ENCODE peak calls at places on chromosomes 13 and 19, in nine cellular contexts. One of them, this sample, is unnamed.
A peak's percentile ranks its signal among the peaks of the same experiment; 100 is the strongest.

GRCh38 chr13:37869756-37870488 is at the start of gene TRPC4:
- DNase-seq in Panc1: no peak
- DNase-seq in OCI-LY7: no peak
- DNase-seq in foreskin fibroblast: peak; percentile 40
- DNase-seq in CD8-positive, alpha-beta memory T cell: no peak
- DNase-seq in thoracic aorta: no peak
- DNase-seq in fibroblast of pulmonary artery: peak; percentile 73
- DNase-seq in aorta: peak; percentile 83
- DNase-seq in astrocyte of the cerebellum: peak; percentile 46
- DNase-seq in this sample: peak; percentile 77

GRCh38 chr13:86986448-86986847 is 684.7 kb upstream of the SLITRK5 start:
- DNase-seq in Panc1: no peak
- DNase-seq in OCI-LY7: no peak
- DNase-seq in foreskin fibroblast: no peak
- DNase-seq in CD8-positive, alpha-beta memory T cell: no peak
- DNase-seq in thoracic aorta: no peak
- DNase-seq in fibroblast of pulmonary artery: no peak
- DNase-seq in aorta: no peak
- DNase-seq in astrocyte of the cerebellum: no peak
- DNase-seq in this sample: no peak

GRCh38 chr19:3295581-3295980 is 70.8 kb upstream of the NFIC start:
- DNase-seq in Panc1: no peak
- DNase-seq in OCI-LY7: no peak
- DNase-seq in foreskin fibroblast: no peak
- DNase-seq in CD8-positive, alpha-beta memory T cell: no peak
- DNase-seq in thoracic aorta: no peak
- DNase-seq in fibroblast of pulmonary artery: no peak
- DNase-seq in aorta: no peak
- DNase-seq in astrocyte of the cerebellum: no peak
- DNase-seq in this sample: no peak

GRCh38 chr13:44293354-44293753 is 80.3 kb upstream of the SERP2 start:
- DNase-seq in Panc1: no peak
- DNase-seq in OCI-LY7: no peak
- DNase-seq in foreskin fibroblast: no peak
- DNase-seq in CD8-positive, alpha-beta memory T cell: no peak
- DNase-seq in thoracic aorta: no peak
- DNase-seq in fibroblast of pulmonary artery: no peak
- DNase-seq in aorta: no peak
- DNase-seq in astrocyte of the cerebellum: no peak
- DNase-seq in this sample: no peak

GRCh38 chr19:34475975-34476594 is 5.5 kb upstream of the WTIP start:
- DNase-seq in Panc1: no peak
- DNase-seq in OCI-LY7: no peak
- DNase-seq in foreskin fibroblast: no peak
- DNase-seq in CD8-positive, alpha-beta memory T cell: no peak
- DNase-seq in thoracic aorta: no peak
- DNase-seq in fibroblast of pulmonary artery: no peak
- DNase-seq in aorta: no peak
- DNase-seq in astrocyte of the cerebellum: no peak
- DNase-seq in this sample: no peak

GRCh38 chr19:42285546-42285945 is 16.4 kb upstream of the PRR19 start:
- DNase-seq in Panc1: no peak
- DNase-seq in OCI-LY7: peak; percentile 54
- DNase-seq in foreskin fibroblast: no peak
- DNase-seq in CD8-positive, alpha-beta memory T cell: no peak
- DNase-seq in thoracic aorta: no peak
- DNase-seq in fibroblast of pulmonary artery: no peak
- DNase-seq in aorta: no peak
- DNase-seq in astrocyte of the cerebellum: no peak
- DNase-seq in this sample: peak; percentile 69

GRCh38 chr13:21234537-21234936 is 58.1 kb downstream of the MRPL57 start:
- DNase-seq in Panc1: no peak
- DNase-seq in OCI-LY7: no peak
- DNase-seq in foreskin fibroblast: peak; percentile 37
- DNase-seq in CD8-positive, alpha-beta memory T cell: no peak
- DNase-seq in thoracic aorta: no peak
- DNase-seq in fibroblast of pulmonary artery: no peak
- DNase-seq in aorta: no peak
- DNase-seq in astrocyte of the cerebellum: no peak
- DNase-seq in this sample: no peak

GRCh38 chr19:10517361-10517759 is at the start of gene S1PR5:
- DNase-seq in Panc1: no peak
- DNase-seq in OCI-LY7: no peak
- DNase-seq in foreskin fibroblast: no peak
- DNase-seq in CD8-positive, alpha-beta memory T cell: no peak
- DNase-seq in thoracic aorta: no peak
- DNase-seq in fibroblast of pulmonary artery: no peak
- DNase-seq in aorta: no peak
- DNase-seq in astrocyte of the cerebellum: no peak
- DNase-seq in this sample: no peak

GRCh38 chr19:16594131-16594586 is 21.9 kb upstream of the SLC35E1 start:
- DNase-seq in Panc1: no peak
- DNase-seq in OCI-LY7: no peak
- DNase-seq in foreskin fibroblast: no peak
- DNase-seq in CD8-positive, alpha-beta memory T cell: peak; percentile 64
- DNase-seq in thoracic aorta: no peak
- DNase-seq in fibroblast of pulmonary artery: no peak
- DNase-seq in aorta: no peak
- DNase-seq in astrocyte of the cerebellum: no peak
- DNase-seq in this sample: no peak

GRCh38 chr19:39916851-39917396 is 17.5 kb downstream of the FCGBP start:
- DNase-seq in Panc1: no peak
- DNase-seq in OCI-LY7: peak; percentile 29
- DNase-seq in foreskin fibroblast: no peak
- DNase-seq in CD8-positive, alpha-beta memory T cell: no peak
- DNase-seq in thoracic aorta: no peak
- DNase-seq in fibroblast of pulmonary artery: no peak
- DNase-seq in aorta: no peak
- DNase-seq in astrocyte of the cerebellum: no peak
- DNase-seq in this sample: no peak

GRCh38 chr13:49791214-49791752 is 1.2 kb downstream of the KPNA3 start:
- DNase-seq in Panc1: no peak
- DNase-seq in OCI-LY7: peak; percentile 74
- DNase-seq in foreskin fibroblast: no peak
- DNase-seq in CD8-positive, alpha-beta memory T cell: peak; percentile 1
- DNase-seq in thoracic aorta: no peak
- DNase-seq in fibroblast of pulmonary artery: peak; percentile 39
- DNase-seq in aorta: no peak
- DNase-seq in astrocyte of the cerebellum: no peak
- DNase-seq in this sample: no peak

GRCh38 chr19:46009530-46010510 is 13.0 kb downstream of the PGLYRP1 start:
- DNase-seq in Panc1: no peak
- DNase-seq in OCI-LY7: peak; percentile 63
- DNase-seq in foreskin fibroblast: peak; percentile 50
- DNase-seq in CD8-positive, alpha-beta memory T cell: peak; percentile 32
- DNase-seq in thoracic aorta: no peak
- DNase-seq in fibroblast of pulmonary artery: peak; percentile 82
- DNase-seq in aorta: peak; percentile 91
- DNase-seq in astrocyte of the cerebellum: peak; percentile 41
- DNase-seq in this sample: peak; percentile 74

GRCh38 chr13:41186481-41186880 is 7.9 kb downstream of the KBTBD7 start:
- DNase-seq in Panc1: no peak
- DNase-seq in OCI-LY7: no peak
- DNase-seq in foreskin fibroblast: no peak
- DNase-seq in CD8-positive, alpha-beta memory T cell: no peak
- DNase-seq in thoracic aorta: no peak
- DNase-seq in fibroblast of pulmonary artery: no peak
- DNase-seq in aorta: no peak
- DNase-seq in astrocyte of the cerebellum: no peak
- DNase-seq in this sample: no peak

GRCh38 chr19:40392894-40393517 is 3.0 kb upstream of the HIPK4 start:
- DNase-seq in Panc1: no peak
- DNase-seq in OCI-LY7: peak; percentile 51
- DNase-seq in foreskin fibroblast: no peak
- DNase-seq in CD8-positive, alpha-beta memory T cell: no peak
- DNase-seq in thoracic aorta: no peak
- DNase-seq in fibroblast of pulmonary artery: no peak
- DNase-seq in aorta: no peak
- DNase-seq in astrocyte of the cerebellum: no peak
- DNase-seq in this sample: no peak

GRCh38 chr19:43811833-43812232 is 9.6 kb upstream of the LYPD5 start:
- DNase-seq in Panc1: no peak
- DNase-seq in OCI-LY7: no peak
- DNase-seq in foreskin fibroblast: no peak
- DNase-seq in CD8-positive, alpha-beta memory T cell: no peak
- DNase-seq in thoracic aorta: no peak
- DNase-seq in fibroblast of pulmonary artery: no peak
- DNase-seq in aorta: no peak
- DNase-seq in astrocyte of the cerebellum: no peak
- DNase-seq in this sample: no peak

GRCh38 chr19:43812689-43813088 is 10.4 kb upstream of the LYPD5 start:
- DNase-seq in Panc1: no peak
- DNase-seq in OCI-LY7: no peak
- DNase-seq in foreskin fibroblast: no peak
- DNase-seq in CD8-positive, alpha-beta memory T cell: no peak
- DNase-seq in thoracic aorta: no peak
- DNase-seq in fibroblast of pulmonary artery: no peak
- DNase-seq in aorta: no peak
- DNase-seq in astrocyte of the cerebellum: no peak
- DNase-seq in this sample: no peak

GRCh38 chr19:43812259-43812658 is 10.0 kb upstream of the LYPD5 start:
- DNase-seq in Panc1: no peak
- DNase-seq in OCI-LY7: no peak
- DNase-seq in foreskin fibroblast: no peak
- DNase-seq in CD8-positive, alpha-beta memory T cell: no peak
- DNase-seq in thoracic aorta: no peak
- DNase-seq in fibroblast of pulmonary artery: no peak
- DNase-seq in aorta: no peak
- DNase-seq in astrocyte of the cerebellum: no peak
- DNase-seq in this sample: no peak

GRCh38 chr19:43818500-43818899 is 8.6 kb upstream of the ZNF283 start:
- DNase-seq in Panc1: no peak
- DNase-seq in OCI-LY7: no peak
- DNase-seq in foreskin fibroblast: no peak
- DNase-seq in CD8-positive, alpha-beta memory T cell: no peak
- DNase-seq in thoracic aorta: no peak
- DNase-seq in fibroblast of pulmonary artery: no peak
- DNase-seq in aorta: no peak
- DNase-seq in astrocyte of the cerebellum: no peak
- DNase-seq in this sample: no peak

GRCh38 chr19:43814663-43815352 is 12.3 kb upstream of the ZNF283 start:
- DNase-seq in Panc1: no peak
- DNase-seq in OCI-LY7: no peak
- DNase-seq in foreskin fibroblast: no peak
- DNase-seq in CD8-positive, alpha-beta memory T cell: no peak
- DNase-seq in thoracic aorta: no peak
- DNase-seq in fibroblast of pulmonary artery: no peak
- DNase-seq in aorta: no peak
- DNase-seq in astrocyte of the cerebellum: no peak
- DNase-seq in this sample: no peak
- H3K4me3 ChIP-seq in Panc1: no peak overlapping the region
- H3K4me3 ChIP-seq in OCI-LY7: no peak overlapping the region
- H3K4me3 ChIP-seq in foreskin fibroblast: no peak overlapping the region
- H3K4me3 ChIP-seq in CD8-positive, alpha-beta memory T cell: no peak overlapping the region
- H3K4me3 ChIP-seq in thoracic aorta: no peak overlapping the region
- H3K4me3 ChIP-seq in fibroblast of pulmonary artery: no peak overlapping the region
- H3K4me3 ChIP-seq in aorta: no peak overlapping the region
- H3K4me3 ChIP-seq in astrocyte of the cerebellum: no peak overlapping the region
- H3K4me3 ChIP-seq in this sample: no peak overlapping the region

GRCh38 chr19:56942749-56943148 is 102.2 kb upstream of the PEG3 start:
- DNase-seq in Panc1: no peak
- DNase-seq in OCI-LY7: peak; percentile 4
- DNase-seq in foreskin fibroblast: no peak
- DNase-seq in CD8-positive, alpha-beta memory T cell: no peak
- DNase-seq in thoracic aorta: no peak
- DNase-seq in fibroblast of pulmonary artery: no peak
- DNase-seq in aorta: peak; percentile 87
- DNase-seq in astrocyte of the cerebellum: no peak
- DNase-seq in this sample: peak; percentile 78
- H3K4me3 ChIP-seq in Panc1: no peak overlapping the region
- H3K4me3 ChIP-seq in OCI-LY7: no peak overlapping the region
- H3K4me3 ChIP-seq in foreskin fibroblast: no peak overlapping the region
- H3K4me3 ChIP-seq in CD8-positive, alpha-beta memory T cell: no peak overlapping the region
- H3K4me3 ChIP-seq in thoracic aorta: no peak overlapping the region
- H3K4me3 ChIP-seq in fibroblast of pulmonary artery: no peak overlapping the region
- H3K4me3 ChIP-seq in aorta: no peak overlapping the region
- H3K4me3 ChIP-seq in astrocyte of the cerebellum: no peak overlapping the region
- H3K4me3 ChIP-seq in this sample: peak overlapping the region; percentile 30

GRCh38 chr13:43145556-43145955 is 122.2 kb downstream of the DNAJC15 start:
- DNase-seq in Panc1: no peak
- DNase-seq in OCI-LY7: no peak
- DNase-seq in foreskin fibroblast: no peak
- DNase-seq in CD8-positive, alpha-beta memory T cell: no peak
- DNase-seq in thoracic aorta: no peak
- DNase-seq in fibroblast of pulmonary artery: no peak
- DNase-seq in aorta: no peak
- DNase-seq in astrocyte of the cerebellum: no peak
- DNase-seq in this sample: no peak

GRCh38 chr13:43136940-43137574 is 113.7 kb downstream of the DNAJC15 start:
- DNase-seq in Panc1: no peak
- DNase-seq in OCI-LY7: no peak
- DNase-seq in foreskin fibroblast: no peak
- DNase-seq in CD8-positive, alpha-beta memory T cell: no peak
- DNase-seq in thoracic aorta: no peak
- DNase-seq in fibroblast of pulmonary artery: no peak
- DNase-seq in aorta: no peak
- DNase-seq in astrocyte of the cerebellum: no peak
- DNase-seq in this sample: no peak

GRCh38 chr13:43140985-43141384 is 117.6 kb downstream of the DNAJC15 start:
- DNase-seq in Panc1: no peak
- DNase-seq in OCI-LY7: no peak
- DNase-seq in foreskin fibroblast: no peak
- DNase-seq in CD8-positive, alpha-beta memory T cell: no peak
- DNase-seq in thoracic aorta: no peak
- DNase-seq in fibroblast of pulmonary artery: no peak
- DNase-seq in aorta: no peak
- DNase-seq in astrocyte of the cerebellum: no peak
- DNase-seq in this sample: no peak

GRCh38 chr13:43143591-43143990 is 120.2 kb downstream of the DNAJC15 start:
- DNase-seq in Panc1: no peak
- DNase-seq in OCI-LY7: no peak
- DNase-seq in foreskin fibroblast: no peak
- DNase-seq in CD8-positive, alpha-beta memory T cell: no peak
- DNase-seq in thoracic aorta: no peak
- DNase-seq in fibroblast of pulmonary artery: no peak
- DNase-seq in aorta: no peak
- DNase-seq in astrocyte of the cerebellum: no peak
- DNase-seq in this sample: no peak

DNA sequence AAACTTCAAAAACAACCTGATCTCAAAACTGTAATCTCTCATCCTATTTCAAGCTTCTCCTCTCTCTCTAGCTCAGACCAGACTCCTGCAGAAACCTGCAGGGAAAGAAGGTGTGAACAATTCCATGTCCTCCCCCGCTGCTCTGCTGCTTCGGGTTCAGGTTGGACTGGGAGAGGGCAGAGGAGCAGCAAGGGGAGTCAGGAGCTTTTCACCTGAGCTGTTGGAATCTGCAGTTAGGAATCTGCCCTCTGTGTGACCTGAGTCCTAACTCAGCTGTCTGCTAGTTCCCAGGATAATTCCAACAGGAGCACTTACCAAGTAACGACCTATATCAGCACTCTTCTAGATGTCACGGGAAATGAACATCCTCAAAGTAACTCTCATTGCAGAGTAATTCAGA is 118.3 kb downstream of the DNAJC15 start:
- DNase-seq in Panc1: no peak
- DNase-seq in OCI-LY7: no peak
- DNase-seq in foreskin fibroblast: no peak
- DNase-seq in CD8-positive, alpha-beta memory T cell: no peak
- DNase-seq in thoracic aorta: no peak
- DNase-seq in fibroblast of pulmonary artery: no peak
- DNase-seq in aorta: no peak
- DNase-seq in astrocyte of the cerebellum: no peak
- DNase-seq in this sample: no peak
- H3K4me3 ChIP-seq in Panc1: no peak overlapping the region
- H3K4me3 ChIP-seq in OCI-LY7: no peak overlapping the region
- H3K4me3 ChIP-seq in foreskin fibroblast: no peak overlapping the region
- H3K4me3 ChIP-seq in CD8-positive, alpha-beta memory T cell: no peak overlapping the region
- H3K4me3 ChIP-seq in thoracic aorta: no peak overlapping the region
- H3K4me3 ChIP-seq in fibroblast of pulmonary artery: no peak overlapping the region
- H3K4me3 ChIP-seq in aorta: no peak overlapping the region
- H3K4me3 ChIP-seq in astrocyte of the cerebellum: no peak overlapping the region
- H3K4me3 ChIP-seq in this sample: no peak overlapping the region

GRCh38 chr13:110391273-110391672 is 84.2 kb downstream of the COL4A2 start:
- DNase-seq in Panc1: no peak
- DNase-seq in OCI-LY7: no peak
- DNase-seq in foreskin fibroblast: no peak
- DNase-seq in CD8-positive, alpha-beta memory T cell: no peak
- DNase-seq in thoracic aorta: no peak
- DNase-seq in fibroblast of pulmonary artery: peak; percentile 61
- DNase-seq in aorta: no peak
- DNase-seq in astrocyte of the cerebellum: no peak
- DNase-seq in this sample: no peak
- H3K4me3 ChIP-seq in Panc1: no peak overlapping the region
- H3K4me3 ChIP-seq in OCI-LY7: no peak overlapping the region
- H3K4me3 ChIP-seq in foreskin fibroblast: no peak overlapping the region
- H3K4me3 ChIP-seq in CD8-positive, alpha-beta memory T cell: no peak overlapping the region
- H3K4me3 ChIP-seq in thoracic aorta: no peak overlapping the region
- H3K4me3 ChIP-seq in fibroblast of pulmonary artery: no peak overlapping the region
- H3K4me3 ChIP-seq in aorta: no peak overlapping the region
- H3K4me3 ChIP-seq in astrocyte of the cerebellum: no peak overlapping the region
- H3K4me3 ChIP-seq in this sample: no peak overlapping the region